ENCODE peak calls at places on chromosomes 7 and 10, in four cellular contexts. G, N, H and K are unnamed samples.

GRCh38 chr10:99812177-99812576 is 29.7 kb downstream of the ABCC2 start:
- DNase-seq in G (no peak), N (no peak), H (no peak), K (no peak)

GRCh38 chr10:100481462-100482081 is 18.8 kb downstream of the WNT8B start:
- DNase-seq in G (peak), N (peak), H (peak), K (peak)

GRCh38 chr10:58266826-58267712 is 625 bp downstream of the IPMK start:
- DNase-seq in G (peak), N (peak), H (peak), K (peak)

GRCh38 chr10:11754180-11754579 is 12.0 kb downstream of the ECHDC3 start:
- DNase-seq in G (no peak), N (no peak), H (no peak), K (no peak)

GRCh38 chr10:108290823-108291222 is 1126.3 kb upstream of the SORCS1 start:
- DNase-seq in G (no peak), N (no peak), H (no peak), K (no peak)

GRCh38 chr7:157138424-157139141 is at the start of gene UBE3C:
- DNase-seq in G (peak), N (peak), H (peak), K (peak)

GRCh38 chr10:63116452-63117072 is 16.6 kb upstream of the NRBF2 start:
- DNase-seq in G (no peak), N (no peak), H (no peak), K (no peak)

GRCh38 chr10:127500098-127500497 is 49.0 kb upstream of the NPS start:
- DNase-seq in G (no peak), N (no peak), H (no peak), K (no peak)

GRCh38 chr7:139902436-139903102 is 73.5 kb downstream of the TBXAS1 start:
- DNase-seq in G (no peak), N (no peak), H (no peak), K (no peak)

GRCh38 chr10:119177708-119178370 is 773 bp downstream of the PRDX3 start:
- DNase-seq in G (no peak), N (no peak), H (peak), K (no peak)

GRCh38 chr10:44725404-44725803 is 185.7 kb upstream of the TMEM72 start:
- DNase-seq in G (no peak), N (no peak), H (no peak), K (no peak)

GRCh38 chr7:157018997-157019591 is 8.6 kb upstream of the MNX1 start:
- DNase-seq in G (no peak), N (no peak), H (no peak), K (peak)

GRCh38 chr10:124225468-124226270 is 132.3 kb upstream of the CHST15 start:
- DNase-seq in G (no peak), N (no peak), H (no peak), K (no peak)

GRCh38 chr10:101367569-101368453 is 13.8 kb downstream of the BTRC start:
- DNase-seq in G (peak), N (no peak), H (no peak), K (no peak)

GRCh38 chr7:26073041-26073440 is 79.0 kb upstream of the NFE2L3 start:
- DNase-seq in G (no peak), N (no peak), H (no peak), K (no peak)

GRCh38 chr10:18238875-18239485 is 98.8 kb downstream of the CACNB2 start:
- DNase-seq in G (peak), N (peak), H (no peak), K (no peak)

GRCh38 chr7:9407816-9408215 is 974.4 kb downstream of the NXPH1 start:
- DNase-seq in G (no peak), N (no peak), H (no peak), K (no peak)

GRCh38 chr10:58107506-58107905 is 160.2 kb downstream of the IPMK start:
- DNase-seq in G (no peak), N (no peak), H (no peak), K (no peak)

GRCh38 chr7:40827217-40828085 is 692.6 kb downstream of the SUGCT start:
- DNase-seq in G (peak), N (no peak), H (no peak), K (no peak)

GRCh38 chr7:40749877-40750276 is 615.1 kb downstream of the SUGCT start:
- DNase-seq in G (no peak), N (no peak), H (no peak), K (no peak)

GRCh38 chr10:1576467-1577259 is 160.7 kb downstream of the ADARB2 start:
- DNase-seq in G (no peak), N (no peak), H (no peak), K (no peak)

GRCh38 chr7:157010588-157011332 is at the start of gene MNX1:
- DNase-seq in G (peak), N (peak), H (peak), K (peak)

GRCh38 chr7:4683884-4684565 is 1.9 kb downstream of the FOXK1 start:
- DNase-seq in G (peak), N (no peak), H (no peak), K (no peak)

GRCh38 chr10:101136007-101136707 is 5.1 kb downstream of the TLX1 start:
- DNase-seq in G (no peak), N (no peak), H (no peak), K (no peak)

GRCh38 chr10:95327367-95327766 is 36.6 kb upstream of the PDLIM1 start:
- DNase-seq in G (no peak), N (peak), H (no peak), K (no peak)

GRCh38 chr10:79472951-79473350 is 27.5 kb upstream of the ZCCHC24 start:
- DNase-seq in G (no peak), N (no peak), H (no peak), K (no peak)

GRCh38 chr7:117225536-117225935 is 97.3 kb downstream of the WNT2 start:
- DNase-seq in G (no peak), N (no peak), H (no peak), K (no peak)

GRCh38 chr10:103584216-103585010 is 90.9 kb downstream of the NEURL1 start:
- DNase-seq in G (no peak), N (no peak), H (peak), K (no peak)

GRCh38 chr10:89373916-89374711 is 3.7 kb upstream of the IFIT1B start:
- DNase-seq in G (peak), N (no peak), H (peak), K (no peak)

GRCh38 chr7:33744293-33744692 is 161.0 kb upstream of the BMPER start:
- DNase-seq in G (no peak), N (peak), H (no peak), K (no peak)